ENCODE peak calls at places on chromosomes 5 and 9, in ten cellular contexts. D is fibroblast of pulmonary artery; S is fibroblast of lung; U is HEK293T; T is activated CD8-positive, alpha-beta memory T cell treated with anti-CD3 and anti-CD28 coated beads for 24 hours; C is endothelial cell; I is iris pigment epithelial cell; L is HuH-7; B is activated CD4-positive, alpha-beta T cell treated with anti-CD3 and anti-CD28 coated beads, Interleukin-2, amount 50 U/mL, for 1 hour; Y is activated effector memory CD4-positive, alpha-beta T cell treated with Interleukin-2 at 50 U/mL for 16 hours. N is an unnamed sample.

GRCh38 chr5:56717253-56717987 is 97.9 kb upstream of the MAP3K1 start:
- DNase-seq in C (no peak), I (peak), T (no peak), U (no peak), Y (no peak), B (no peak), L (no peak), D (no peak), S (no peak), N (no peak)

GRCh38 chr5:150042459-150042858 is 41.9 kb downstream of the HMGXB3 start:
- DNase-seq in L (no peak), S (no peak), Y (no peak), B (no peak), T (no peak), C (no peak), U (no peak), D (no peak), I (no peak), N (no peak)

GRCh38 chr9:77402286-77402685 is 225.0 kb downstream of the VPS13A start:
- DNase-seq in C (no peak), T (no peak), S (peak), D (no peak), Y (no peak), I (peak), L (no peak), U (no peak), B (no peak), N (peak)

GRCh38 chr5:40679998-40680681 is 425 bp downstream of the PTGER4 start:
- DNase-seq in Y (no peak), T (peak), B (no peak), C (no peak), I (no peak), S (no peak), L (no peak), U (no peak), D (no peak), N (no peak)

GRCh38 chr9:115367780-115368179 is 249.8 kb upstream of the TNC start:
- DNase-seq in U (no peak), C (no peak), B (no peak), I (peak), D (peak), L (no peak), Y (no peak), S (peak), T (no peak), N (peak)

GRCh38 chr5:54673523-54674225 is 156.1 kb downstream of the SNX18 start:
- DNase-seq in C (no peak), S (peak), B (peak), U (no peak), L (no peak), Y (peak), D (peak), I (peak), T (peak), N (no peak)

GRCh38 chr5:3698412-3698811 is 102.8 kb downstream of the IRX1 start:
- DNase-seq in T (no peak), I (no peak), L (no peak), S (no peak), B (no peak), U (no peak), Y (no peak), C (no peak), D (no peak), N (no peak)

GRCh38 chr9:24545285-24545684 is 412 bp downstream of the IZUMO3 start:
- DNase-seq in Y (no peak), C (no peak), U (no peak), B (no peak), T (no peak), I (peak), L (no peak), D (no peak), S (no peak), N (no peak)

GRCh38 chr5:144144956-144145751 is 25.3 kb downstream of the YIPF5 start:
- DNase-seq in Y (no peak), L (no peak), T (no peak), S (no peak), B (no peak), D (peak), C (peak), I (no peak), U (no peak), N (no peak)

GRCh38 chr5:74394543-74394923 is 246.0 kb downstream of the ENC1 start:
- DNase-seq in S (no peak), T (no peak), D (no peak), U (no peak), B (no peak), Y (no peak), I (no peak), L (peak), C (no peak), N (peak)

GRCh38 chr5:61256474-61256873 is 75.6 kb upstream of the ZSWIM6 start:
- DNase-seq in T (no peak), U (no peak), B (no peak), L (no peak), C (no peak), D (peak), I (no peak), Y (no peak), S (peak), N (no peak)

GRCh38 chr9:126861707-126862460 is 1.4 kb downstream of the ZBTB34 start:
- DNase-seq in L (no peak), U (no peak), S (no peak), C (no peak), B (no peak), I (no peak), Y (no peak), T (no peak), D (peak), N (peak)

GRCh38 chr5:127187711-127188110 is 102.9 kb upstream of the MEGF10 start:
- DNase-seq in S (no peak), D (no peak), L (no peak), B (no peak), I (no peak), C (no peak), T (no peak), U (no peak), Y (no peak), N (no peak)

GRCh38 chr5:92633821-92634220 is 947.2 kb downstream of the NR2F1-AS1 start:
- DNase-seq in U (no peak), C (no peak), L (no peak), B (no peak), D (no peak), Y (no peak), T (no peak), S (no peak), I (peak), N (no peak)

GRCh38 chr9:136115641-136116359 is 2.9 kb downstream of the TMEM250 start:
- DNase-seq in S (no peak), D (no peak), U (no peak), L (no peak), B (no peak), T (no peak), Y (no peak), I (no peak), C (no peak), N (no peak)

GRCh38 chr5:167763772-167764171 is 527.7 kb upstream of the WWC1 start:
- DNase-seq in Y (no peak), S (peak), U (no peak), T (no peak), C (no peak), D (peak), B (no peak), I (peak), L (no peak), N (peak)

GRCh38 chr5:14775857-14776256 is 95.7 kb downstream of the ANKH start:
- DNase-seq in I (peak), Y (no peak), B (no peak), L (no peak), C (no peak), T (no peak), S (peak), D (peak), U (no peak), N (no peak)

GRCh38 chr5:126871441-126871840 is 94.5 kb downstream of the LMNB1 start:
- DNase-seq in D (peak), Y (no peak), I (peak), B (no peak), T (no peak), S (no peak), L (no peak), U (no peak), C (no peak), N (peak)

GRCh38 chr9:23683021-23683431 is 143.0 kb downstream of the ELAVL2 start:
- DNase-seq in B (no peak), Y (no peak), L (no peak), S (peak), U (no peak), C (no peak), I (no peak), D (no peak), T (no peak), N (no peak)

GRCh38 chr9:15426019-15426418 is 3.3 kb downstream of the SNAPC3 start:
- DNase-seq in Y (no peak), C (no peak), T (no peak), S (no peak), L (no peak), D (no peak), I (no peak), U (no peak), B (no peak), N (no peak)

GRCh38 chr5:133944263-133945230 is 23.9 kb downstream of the C5orf15 start:
- DNase-seq in L (peak), Y (no peak), I (peak), C (peak), U (peak), D (peak), S (peak), B (peak), T (peak), N (peak)

GRCh38 chr9:134386951-134387831 is 60.9 kb downstream of the RXRA start:
- DNase-seq in B (no peak), Y (no peak), L (no peak), C (no peak), D (no peak), T (no peak), S (no peak), U (no peak), I (no peak), N (no peak)

GRCh38 chr9:104987743-104988142 is 59.8 kb upstream of the ABCA1 start:
- DNase-seq in B (no peak), U (no peak), D (peak), C (no peak), Y (no peak), T (no peak), S (no peak), L (no peak), I (no peak), N (no peak)

GRCh38 chr9:13569706-13570423 is 290.4 kb upstream of the MPDZ start:
- DNase-seq in L (no peak), B (no peak), T (no peak), S (peak), U (no peak), Y (no peak), D (peak), C (no peak), I (no peak), N (no peak)

GRCh38 chr9:89872426-89872912 is 267.7 kb downstream of the GADD45G start:
- DNase-seq in T (no peak), U (no peak), L (no peak), I (no peak), S (no peak), Y (no peak), B (no peak), D (no peak), C (no peak), N (no peak)

GRCh38 chr5:7802855-7803254 is 48.1 kb downstream of the CFAP90 start:
- DNase-seq in S (no peak), D (peak), Y (no peak), L (no peak), T (no peak), B (no peak), U (no peak), C (no peak), I (peak), N (no peak)

GRCh38 chr9:10050016-10050415 is 562.8 kb downstream of the PTPRD start:
- DNase-seq in T (no peak), D (no peak), B (no peak), Y (no peak), I (peak), U (no peak), C (no peak), L (no peak), S (peak), N (peak)

GRCh38 chr9:71793386-71794105 is 25.2 kb upstream of the CEMIP2 start:
- DNase-seq in C (peak), L (no peak), Y (no peak), T (no peak), I (peak), S (peak), B (no peak), D (peak), U (no peak), N (peak)

N was measured in HCEC 1CT.